ENCODE peak calls at places on chromosomes 12 and 14, in ten cellular contexts. One of them, this sample, is unnamed.
A peak's percentile ranks its signal among the peaks of the same experiment; 100 is the strongest.

GRCh38 chr12:13000616-13000934 is 510 bp upstream of the HEBP1 start:
- DNase-seq in NCI-H774: peak; percentile 21
- DNase-seq in NCI-H2029 treated with DMSO at 0.1 percent for 48 hours: peak; percentile 8
- DNase-seq in stimulated activated CD4-positive, alpha-beta T cell treated with anti-CD3 and anti-CD28 coated beads, Interleukin-4, amount 100 ng/mL, for 24 hours: no peak
- DNase-seq in NCI-H1092 treated with DMSO at 0.1 percent for 48 hours: peak; percentile 87
- DNase-seq in right cardiac atrium: no peak
- DNase-seq in GM13977: no peak
- DNase-seq in uterus: no peak
- DNase-seq in stomach: no peak
- DNase-seq in progenitor cell of endocrine pancreas: no peak
- DNase-seq in this sample: no peak

GRCh38 chr14:36517242-36518030 is 2.6 kb downstream of the NKX2-1 start:
- DNase-seq in NCI-H774: no peak
- DNase-seq in NCI-H2029 treated with DMSO at 0.1 percent for 48 hours: no peak
- DNase-seq in stimulated activated CD4-positive, alpha-beta T cell treated with anti-CD3 and anti-CD28 coated beads, Interleukin-4, amount 100 ng/mL, for 24 hours: no peak
- DNase-seq in NCI-H1092 treated with DMSO at 0.1 percent for 48 hours: peak; percentile 70
- DNase-seq in right cardiac atrium: no peak
- DNase-seq in GM13977: peak; percentile 35
- DNase-seq in uterus: no peak
- DNase-seq in stomach: no peak
- DNase-seq in progenitor cell of endocrine pancreas: no peak
- DNase-seq in this sample: no peak

GRCh38 chr14:58772814-58773620 is 135.3 kb downstream of the DACT1 start:
- DNase-seq in NCI-H774: no peak
- DNase-seq in NCI-H2029 treated with DMSO at 0.1 percent for 48 hours: no peak
- DNase-seq in stimulated activated CD4-positive, alpha-beta T cell treated with anti-CD3 and anti-CD28 coated beads, Interleukin-4, amount 100 ng/mL, for 24 hours: no peak
- DNase-seq in NCI-H1092 treated with DMSO at 0.1 percent for 48 hours: no peak
- DNase-seq in right cardiac atrium: no peak
- DNase-seq in GM13977: no peak
- DNase-seq in uterus: no peak
- DNase-seq in stomach: no peak
- DNase-seq in progenitor cell of endocrine pancreas: no peak
- DNase-seq in this sample: no peak

GRCh38 chr12:64431791-64432190 is 20.1 kb upstream of the TBK1 start:
- DNase-seq in NCI-H774: no peak
- DNase-seq in NCI-H2029 treated with DMSO at 0.1 percent for 48 hours: no peak
- DNase-seq in stimulated activated CD4-positive, alpha-beta T cell treated with anti-CD3 and anti-CD28 coated beads, Interleukin-4, amount 100 ng/mL, for 24 hours: no peak
- DNase-seq in NCI-H1092 treated with DMSO at 0.1 percent for 48 hours: no peak
- DNase-seq in right cardiac atrium: no peak
- DNase-seq in GM13977: no peak
- DNase-seq in uterus: no peak
- DNase-seq in stomach: no peak
- DNase-seq in progenitor cell of endocrine pancreas: no peak
- DNase-seq in this sample: no peak

GRCh38 chr12:75704664-75705063 is 193.3 kb upstream of the KRR1 start:
- DNase-seq in NCI-H774: no peak
- DNase-seq in NCI-H2029 treated with DMSO at 0.1 percent for 48 hours: peak; percentile 56
- DNase-seq in stimulated activated CD4-positive, alpha-beta T cell treated with anti-CD3 and anti-CD28 coated beads, Interleukin-4, amount 100 ng/mL, for 24 hours: no peak
- DNase-seq in NCI-H1092 treated with DMSO at 0.1 percent for 48 hours: no peak
- DNase-seq in right cardiac atrium: no peak
- DNase-seq in GM13977: no peak
- DNase-seq in uterus: no peak
- DNase-seq in stomach: no peak
- DNase-seq in progenitor cell of endocrine pancreas: no peak
- DNase-seq in this sample: no peak

GRCh38 chr14:104724981-104725771 is 1.1 kb downstream of the ADSS1 start:
- DNase-seq in NCI-H774: peak; percentile 9
- DNase-seq in NCI-H2029 treated with DMSO at 0.1 percent for 48 hours: no peak
- DNase-seq in stimulated activated CD4-positive, alpha-beta T cell treated with anti-CD3 and anti-CD28 coated beads, Interleukin-4, amount 100 ng/mL, for 24 hours: no peak
- DNase-seq in NCI-H1092 treated with DMSO at 0.1 percent for 48 hours: no peak
- DNase-seq in right cardiac atrium: peak; percentile 66
- DNase-seq in GM13977: no peak
- DNase-seq in uterus: peak; percentile 44
- DNase-seq in stomach: peak; percentile 45
- DNase-seq in progenitor cell of endocrine pancreas: no peak
- DNase-seq in this sample: no peak

GRCh38 chr12:128459067-128459466 is 192.1 kb downstream of the TMEM132C start:
- DNase-seq in NCI-H774: no peak
- DNase-seq in NCI-H2029 treated with DMSO at 0.1 percent for 48 hours: no peak
- DNase-seq in stimulated activated CD4-positive, alpha-beta T cell treated with anti-CD3 and anti-CD28 coated beads, Interleukin-4, amount 100 ng/mL, for 24 hours: no peak
- DNase-seq in NCI-H1092 treated with DMSO at 0.1 percent for 48 hours: no peak
- DNase-seq in right cardiac atrium: no peak
- DNase-seq in GM13977: no peak
- DNase-seq in uterus: no peak
- DNase-seq in stomach: no peak
- DNase-seq in progenitor cell of endocrine pancreas: no peak
- DNase-seq in this sample: no peak

GRCh38 chr12:75954076-75954475 is 77.5 kb downstream of the PHLDA1 start:
- DNase-seq in NCI-H774: no peak
- DNase-seq in NCI-H2029 treated with DMSO at 0.1 percent for 48 hours: no peak
- DNase-seq in stimulated activated CD4-positive, alpha-beta T cell treated with anti-CD3 and anti-CD28 coated beads, Interleukin-4, amount 100 ng/mL, for 24 hours: no peak
- DNase-seq in NCI-H1092 treated with DMSO at 0.1 percent for 48 hours: no peak
- DNase-seq in right cardiac atrium: no peak
- DNase-seq in GM13977: no peak
- DNase-seq in uterus: no peak
- DNase-seq in stomach: no peak
- DNase-seq in progenitor cell of endocrine pancreas: no peak
- DNase-seq in this sample: no peak

GRCh38 chr12:102498471-102498870 is 18.1 kb upstream of the IGF1 start:
- DNase-seq in NCI-H774: no peak
- DNase-seq in NCI-H2029 treated with DMSO at 0.1 percent for 48 hours: no peak
- DNase-seq in stimulated activated CD4-positive, alpha-beta T cell treated with anti-CD3 and anti-CD28 coated beads, Interleukin-4, amount 100 ng/mL, for 24 hours: no peak
- DNase-seq in NCI-H1092 treated with DMSO at 0.1 percent for 48 hours: no peak
- DNase-seq in right cardiac atrium: no peak
- DNase-seq in GM13977: no peak
- DNase-seq in uterus: no peak
- DNase-seq in stomach: no peak
- DNase-seq in progenitor cell of endocrine pancreas: no peak
- DNase-seq in this sample: no peak

GRCh38 chr12:91819132-91819447 is 326.6 kb downstream of the BTG1 start:
- DNase-seq in NCI-H774: peak; percentile 11
- DNase-seq in NCI-H2029 treated with DMSO at 0.1 percent for 48 hours: no peak
- DNase-seq in stimulated activated CD4-positive, alpha-beta T cell treated with anti-CD3 and anti-CD28 coated beads, Interleukin-4, amount 100 ng/mL, for 24 hours: no peak
- DNase-seq in NCI-H1092 treated with DMSO at 0.1 percent for 48 hours: no peak
- DNase-seq in right cardiac atrium: peak; percentile 14
- DNase-seq in GM13977: no peak
- DNase-seq in uterus: no peak
- DNase-seq in stomach: no peak
- DNase-seq in progenitor cell of endocrine pancreas: no peak
- DNase-seq in this sample: no peak

GRCh38 chr12:57614178-57614947 is 3.1 kb downstream of the ARHGEF25 start:
- DNase-seq in NCI-H774: no peak
- DNase-seq in NCI-H2029 treated with DMSO at 0.1 percent for 48 hours: no peak
- DNase-seq in stimulated activated CD4-positive, alpha-beta T cell treated with anti-CD3 and anti-CD28 coated beads, Interleukin-4, amount 100 ng/mL, for 24 hours: no peak
- DNase-seq in NCI-H1092 treated with DMSO at 0.1 percent for 48 hours: no peak
- DNase-seq in right cardiac atrium: peak; percentile 44
- DNase-seq in GM13977: peak; percentile 89
- DNase-seq in uterus: peak; percentile 49
- DNase-seq in stomach: no peak
- DNase-seq in progenitor cell of endocrine pancreas: no peak
- DNase-seq in this sample: no peak

GRCh38 chr14:61184117-61184516 is 97.0 kb downstream of the TMEM30B start:
- DNase-seq in NCI-H774: no peak
- DNase-seq in NCI-H2029 treated with DMSO at 0.1 percent for 48 hours: no peak
- DNase-seq in stimulated activated CD4-positive, alpha-beta T cell treated with anti-CD3 and anti-CD28 coated beads, Interleukin-4, amount 100 ng/mL, for 24 hours: no peak
- DNase-seq in NCI-H1092 treated with DMSO at 0.1 percent for 48 hours: no peak
- DNase-seq in right cardiac atrium: no peak
- DNase-seq in GM13977: no peak
- DNase-seq in uterus: no peak
- DNase-seq in stomach: no peak
- DNase-seq in progenitor cell of endocrine pancreas: no peak
- DNase-seq in this sample: no peak

GRCh38 chr14:25259470-25259869 is 209.5 kb upstream of the STXBP6 start:
- DNase-seq in NCI-H774: no peak
- DNase-seq in NCI-H2029 treated with DMSO at 0.1 percent for 48 hours: no peak
- DNase-seq in stimulated activated CD4-positive, alpha-beta T cell treated with anti-CD3 and anti-CD28 coated beads, Interleukin-4, amount 100 ng/mL, for 24 hours: no peak
- DNase-seq in NCI-H1092 treated with DMSO at 0.1 percent for 48 hours: no peak
- DNase-seq in right cardiac atrium: no peak
- DNase-seq in GM13977: no peak
- DNase-seq in uterus: no peak
- DNase-seq in stomach: no peak
- DNase-seq in progenitor cell of endocrine pancreas: no peak
- DNase-seq in this sample: no peak

GRCh38 chr14:105353163-105353562 is 38.6 kb downstream of the PACS2 start:
- DNase-seq in NCI-H774: no peak
- DNase-seq in NCI-H2029 treated with DMSO at 0.1 percent for 48 hours: no peak
- DNase-seq in stimulated activated CD4-positive, alpha-beta T cell treated with anti-CD3 and anti-CD28 coated beads, Interleukin-4, amount 100 ng/mL, for 24 hours: no peak
- DNase-seq in NCI-H1092 treated with DMSO at 0.1 percent for 48 hours: no peak
- DNase-seq in right cardiac atrium: no peak
- DNase-seq in GM13977: no peak
- DNase-seq in uterus: no peak
- DNase-seq in stomach: no peak
- DNase-seq in progenitor cell of endocrine pancreas: no peak
- DNase-seq in this sample: no peak

GRCh38 chr12:131692431-131692830 is 18.5 kb upstream of the SFSWAP start:
- DNase-seq in NCI-H774: no peak
- DNase-seq in NCI-H2029 treated with DMSO at 0.1 percent for 48 hours: no peak
- DNase-seq in stimulated activated CD4-positive, alpha-beta T cell treated with anti-CD3 and anti-CD28 coated beads, Interleukin-4, amount 100 ng/mL, for 24 hours: no peak
- DNase-seq in NCI-H1092 treated with DMSO at 0.1 percent for 48 hours: no peak
- DNase-seq in right cardiac atrium: no peak
- DNase-seq in GM13977: no peak
- DNase-seq in uterus: no peak
- DNase-seq in stomach: peak; percentile 13
- DNase-seq in progenitor cell of endocrine pancreas: no peak
- DNase-seq in this sample: no peak

GRCh38 chr14:104090071-104090748 is 4.7 kb downstream of the ASPG start:
- DNase-seq in NCI-H774: no peak
- DNase-seq in NCI-H2029 treated with DMSO at 0.1 percent for 48 hours: no peak
- DNase-seq in stimulated activated CD4-positive, alpha-beta T cell treated with anti-CD3 and anti-CD28 coated beads, Interleukin-4, amount 100 ng/mL, for 24 hours: no peak
- DNase-seq in NCI-H1092 treated with DMSO at 0.1 percent for 48 hours: no peak
- DNase-seq in right cardiac atrium: no peak
- DNase-seq in GM13977: no peak
- DNase-seq in uterus: no peak
- DNase-seq in stomach: no peak
- DNase-seq in progenitor cell of endocrine pancreas: no peak
- DNase-seq in this sample: no peak

GRCh38 chr12:49059385-49060232 is 985 bp downstream of the KMT2D start:
- DNase-seq in NCI-H774: peak; percentile 41
- DNase-seq in NCI-H2029 treated with DMSO at 0.1 percent for 48 hours: no peak
- DNase-seq in stimulated activated CD4-positive, alpha-beta T cell treated with anti-CD3 and anti-CD28 coated beads, Interleukin-4, amount 100 ng/mL, for 24 hours: peak; percentile 14
- DNase-seq in NCI-H1092 treated with DMSO at 0.1 percent for 48 hours: no peak
- DNase-seq in right cardiac atrium: no peak
- DNase-seq in GM13977: peak; percentile 68
- DNase-seq in uterus: no peak
- DNase-seq in stomach: no peak
- DNase-seq in progenitor cell of endocrine pancreas: peak; percentile 32
- DNase-seq in this sample: no peak

GRCh38 chr14:101065696-101066694 is 162.5 kb upstream of the RTL1 start:
- DNase-seq in NCI-H774: no peak
- DNase-seq in NCI-H2029 treated with DMSO at 0.1 percent for 48 hours: no peak
- DNase-seq in stimulated activated CD4-positive, alpha-beta T cell treated with anti-CD3 and anti-CD28 coated beads, Interleukin-4, amount 100 ng/mL, for 24 hours: no peak
- DNase-seq in NCI-H1092 treated with DMSO at 0.1 percent for 48 hours: no peak
- DNase-seq in right cardiac atrium: no peak
- DNase-seq in GM13977: no peak
- DNase-seq in uterus: peak; percentile 8
- DNase-seq in stomach: no peak
- DNase-seq in progenitor cell of endocrine pancreas: no peak
- DNase-seq in this sample: no peak

GRCh38 chr12:21183721-21184275 is 52.8 kb downstream of the SLCO1B1 start:
- DNase-seq in NCI-H774: no peak
- DNase-seq in NCI-H2029 treated with DMSO at 0.1 percent for 48 hours: no peak
- DNase-seq in stimulated activated CD4-positive, alpha-beta T cell treated with anti-CD3 and anti-CD28 coated beads, Interleukin-4, amount 100 ng/mL, for 24 hours: no peak
- DNase-seq in NCI-H1092 treated with DMSO at 0.1 percent for 48 hours: no peak
- DNase-seq in right cardiac atrium: no peak
- DNase-seq in GM13977: no peak
- DNase-seq in uterus: no peak
- DNase-seq in stomach: no peak
- DNase-seq in progenitor cell of endocrine pancreas: no peak
- DNase-seq in this sample: no peak

GRCh38 chr14:21326972-21327371 is 47.1 kb downstream of the RPGRIP1 start:
- DNase-seq in NCI-H774: no peak
- DNase-seq in NCI-H2029 treated with DMSO at 0.1 percent for 48 hours: no peak
- DNase-seq in stimulated activated CD4-positive, alpha-beta T cell treated with anti-CD3 and anti-CD28 coated beads, Interleukin-4, amount 100 ng/mL, for 24 hours: no peak
- DNase-seq in NCI-H1092 treated with DMSO at 0.1 percent for 48 hours: no peak
- DNase-seq in right cardiac atrium: no peak
- DNase-seq in GM13977: no peak
- DNase-seq in uterus: no peak
- DNase-seq in stomach: no peak
- DNase-seq in progenitor cell of endocrine pancreas: no peak
- DNase-seq in this sample: no peak

GRCh38 chr14:77311217-77311616 is 9.5 kb downstream of the POMT2 start:
- DNase-seq in NCI-H774: no peak
- DNase-seq in NCI-H2029 treated with DMSO at 0.1 percent for 48 hours: no peak
- DNase-seq in stimulated activated CD4-positive, alpha-beta T cell treated with anti-CD3 and anti-CD28 coated beads, Interleukin-4, amount 100 ng/mL, for 24 hours: no peak
- DNase-seq in NCI-H1092 treated with DMSO at 0.1 percent for 48 hours: no peak
- DNase-seq in right cardiac atrium: no peak
- DNase-seq in GM13977: no peak
- DNase-seq in uterus: no peak
- DNase-seq in stomach: no peak
- DNase-seq in progenitor cell of endocrine pancreas: no peak
- DNase-seq in this sample: no peak

GRCh38 chr14:105064721-105065143 is 498 bp downstream of the GPR132 start:
- DNase-seq in NCI-H774: no peak
- DNase-seq in NCI-H2029 treated with DMSO at 0.1 percent for 48 hours: no peak
- DNase-seq in stimulated activated CD4-positive, alpha-beta T cell treated with anti-CD3 and anti-CD28 coated beads, Interleukin-4, amount 100 ng/mL, for 24 hours: peak; percentile 44
- DNase-seq in NCI-H1092 treated with DMSO at 0.1 percent for 48 hours: no peak
- DNase-seq in right cardiac atrium: no peak
- DNase-seq in GM13977: no peak
- DNase-seq in uterus: no peak
- DNase-seq in stomach: no peak
- DNase-seq in progenitor cell of endocrine pancreas: no peak
- DNase-seq in this sample: no peak

GRCh38 chr12:115155665-115156645 is 472.0 kb upstream of the TBX3 start:
- DNase-seq in NCI-H774: no peak
- DNase-seq in NCI-H2029 treated with DMSO at 0.1 percent for 48 hours: no peak
- DNase-seq in stimulated activated CD4-positive, alpha-beta T cell treated with anti-CD3 and anti-CD28 coated beads, Interleukin-4, amount 100 ng/mL, for 24 hours: no peak
- DNase-seq in NCI-H1092 treated with DMSO at 0.1 percent for 48 hours: no peak
- DNase-seq in right cardiac atrium: no peak
- DNase-seq in GM13977: no peak
- DNase-seq in uterus: no peak
- DNase-seq in stomach: no peak
- DNase-seq in progenitor cell of endocrine pancreas: no peak
- DNase-seq in this sample: no peak

This sample was measured in D721Med.